ENCODE peak calls at places on chromosomes 3 and 15, in eight cellular contexts. I is iPS-NIHi11; J is activated naive CD4-positive, alpha-beta T cell treated with anti-CD3 and anti-CD28 coated beads, Interleukin-2, amount 50 U/mL, for 72 hours; G is NCI-H1694; D is activated CD8-positive, alpha-beta memory T cell treated with anti-CD3 and anti-CD28 coated beads, Interleukin-2, amount 50 U/mL, for 48 hours; V is head of caudate nucleus; N is foreskin fibroblast; Z is NCI-H1417. O is an unnamed sample.

GRCh38 chr3:134313839-134314587 is 60.2 kb downstream of the AMOTL2 start:
- DNase-seq in D (peak; percentile 41), G (no peak), V (no peak), Z (no peak), J (no peak), I (no peak), N (no peak), O (no peak)

GRCh38 chr15:83998486-83998885 is 237.1 kb upstream of the GOLGA6L4 start:
- DNase-seq in V (no peak), J (no peak), G (no peak), N (no peak), D (no peak), I (no peak), Z (no peak), O (no peak)

GRCh38 chr3:129942296-129942695 is 32.2 kb upstream of the TRH start:
- DNase-seq in D (peak; percentile 72), N (peak; percentile 76), J (no peak), V (peak; percentile 79), I (peak; percentile 88), G (peak; percentile 78), Z (peak; percentile 64), O (peak; percentile 89)

GRCh38 chr3:41216993-41217392 is 17.7 kb downstream of the CTNNB1 start:
- DNase-seq in G (no peak), I (no peak), N (no peak), Z (no peak), J (no peak), V (no peak), D (no peak), O (no peak)

GRCh38 chr3:179829391-179829790 is 176.6 kb downstream of the USP13 start:
- DNase-seq in G (no peak), D (no peak), Z (no peak), J (no peak), I (peak; percentile 31), V (no peak), N (no peak), O (no peak)

GRCh38 chr3:173553635-173554280 is 156.2 kb downstream of the NLGN1 start:
- DNase-seq in V (peak; percentile 41), J (no peak), G (peak; percentile 60), I (peak; percentile 31), Z (peak; percentile 30), D (no peak), N (peak; percentile 64), O (peak; percentile 46)

GRCh38 chr15:66894363-66894762 is 171.0 kb upstream of the SMAD3 start:
- DNase-seq in G (no peak), Z (no peak), V (no peak), J (no peak), D (peak; percentile 6), N (no peak), I (no peak), O (no peak)

GRCh38 chr3:130354430-130354829 is 9.0 kb downstream of the COL6A5 start:
- DNase-seq in G (no peak), J (no peak), I (no peak), V (no peak), N (peak; percentile 31), Z (peak; percentile 64), D (no peak), O (no peak)

GRCh38 chr15:45790325-45790943 is 155.6 kb downstream of the SQOR start:
- DNase-seq in J (no peak), Z (no peak), V (no peak), I (peak; percentile 33), D (no peak), G (peak; percentile 6), N (peak; percentile 30), O (peak; percentile 43)

GRCh38 chr3:38120690-38121450 is 16.1 kb downstream of the ACAA1 start:
- DNase-seq in V (no peak), Z (no peak), J (no peak), G (no peak), N (no peak), I (no peak), D (no peak), O (no peak)

GRCh38 chr3:165884518-165884917 is 47.3 kb upstream of the BCHE start:
- DNase-seq in J (no peak), V (no peak), I (no peak), G (no peak), D (no peak), Z (no peak), N (no peak), O (no peak)

GRCh38 chr3:93973160-93974126 is at the start of gene PROS1:
- DNase-seq in J (peak; percentile 66), I (peak; percentile 73), D (peak; percentile 79), V (peak; percentile 80), Z (no peak), N (peak; percentile 93), G (no peak), O (peak; percentile 89)

GRCh38 chr15:60793656-60794055 is 314.7 kb upstream of the ICE2 start:
- DNase-seq in J (no peak), I (no peak), V (no peak), D (no peak), Z (no peak), G (no peak), N (no peak), O (no peak)

GRCh38 chr15:80769471-80770355 is 9.5 kb upstream of the CEMIP start:
- DNase-seq in V (no peak), Z (no peak), I (no peak), D (no peak), G (no peak), N (no peak), J (no peak), O (no peak)

GRCh38 chr3:53243165-53243564 is 12.7 kb downstream of the TKT start:
- DNase-seq in D (no peak), I (peak; percentile 60), J (no peak), N (peak; percentile 96), V (no peak), Z (no peak), G (no peak), O (peak; percentile 84)

GRCh38 chr3:40307176-40307575 is 2.3 kb upstream of the EIF1B start:
- DNase-seq in N (peak; percentile 16), J (no peak), Z (no peak), G (no peak), D (no peak), V (no peak), I (no peak), O (no peak)

GRCh38 chr3:76470285-76470684 is 569.6 kb upstream of the ROBO2 start:
- DNase-seq in D (no peak), J (no peak), G (no peak), I (no peak), Z (no peak), N (peak; percentile 87), V (no peak), O (peak; percentile 71)

GRCh38 chr15:38895326-38896282 is 331.0 kb upstream of the RASGRP1 start:
- DNase-seq in I (no peak), N (peak; percentile 88), J (no peak), Z (no peak), D (no peak), V (no peak), G (no peak), O (peak; percentile 51)

GRCh38 chr3:8746780-8747345 is 13.3 kb downstream of the CAV3 start:
- DNase-seq in D (no peak), J (no peak), Z (no peak), V (no peak), G (no peak), I (no peak), N (no peak), O (no peak)

GRCh38 chr15:84727429-84727828 is 11.5 kb upstream of the SEC11A start:
- DNase-seq in G (no peak), V (no peak), N (peak; percentile 16), D (no peak), I (no peak), J (no peak), Z (no peak), O (no peak)

GRCh38 chr3:184505053-184505452 is 56.5 kb upstream of the EPHB3 start:
- DNase-seq in I (no peak), D (no peak), J (no peak), G (no peak), N (peak; percentile 82), V (no peak), Z (no peak), O (peak; percentile 38)

GRCh38 chr15:40282144-40282869 is 557 bp downstream of the ANKRD63 start:
- DNase-seq in D (peak; percentile 80), Z (no peak), J (no peak), I (peak; percentile 77), N (peak; percentile 52), V (no peak), G (no peak), O (peak; percentile 58)

GRCh38 chr15:44097552-44097951 is 97.5 kb downstream of the FRMD5 start:
- DNase-seq in G (no peak), Z (no peak), D (no peak), J (no peak), V (no peak), N (no peak), I (no peak), O (no peak)

GRCh38 chr3:58170376-58170775 is 40.4 kb downstream of the DNASE1L3 start:
- DNase-seq in N (no peak), V (no peak), J (no peak), G (no peak), D (no peak), I (no peak), Z (no peak), O (no peak)